ENCODE peak calls at places on chromosomes 11 and 22, in ten cellular contexts. C, A, G, X, O, N, T, Z, Q and D are unnamed samples.

GRCh38 chr11:94803491-94803890 is 35.3 kb downstream of the AMOTL1 start:
- DNase-seq in C (no peak), A (no peak), X (no peak), Z (no peak), O (no peak), G (no peak), N (no peak), Q (no peak), T (no peak), D (no peak)

GRCh38 chr22:19291580-19292261 is at the start of gene CLTCL1:
- DNase-seq in T (no peak), Z (peak), N (peak), O (peak), X (peak), C (peak), G (peak), A (peak), Q (peak), D (peak)

GRCh38 chr22:37014835-37015586 is 4.2 kb downstream of the TST start:
- DNase-seq in X (no peak), T (no peak), N (peak), Q (no peak), A (peak), Z (no peak), C (peak), G (no peak), O (no peak), D (no peak)

GRCh38 chr22:42365337-42365865 is 66.8 kb downstream of the NFAM1 start:
- DNase-seq in T (no peak), Z (no peak), C (no peak), O (no peak), A (peak), Q (no peak), X (no peak), G (no peak), N (no peak), D (no peak)

GRCh38 chr11:8311366-8311765 is 47.7 kb upstream of the LMO1 start:
- DNase-seq in A (no peak), X (no peak), G (no peak), Z (no peak), Q (no peak), N (no peak), T (no peak), C (no peak), O (no peak), D (no peak)

GRCh38 chr11:95138448-95138847 is 48.8 kb downstream of the ENDOD1 start:
- DNase-seq in X (no peak), C (no peak), G (no peak), A (no peak), N (peak), Q (no peak), O (no peak), T (no peak), Z (no peak), D (no peak)

GRCh38 chr11:110029714-110030113 is 63.5 kb upstream of the ZC3H12C start:
- DNase-seq in A (no peak), C (no peak), Q (no peak), T (no peak), G (no peak), N (no peak), X (no peak), O (no peak), Z (no peak), D (no peak)

GRCh38 chr11:2825886-2826678 is 59.5 kb downstream of the CDKN1C start:
- DNase-seq in Q (peak), N (peak), Z (no peak), T (peak), O (peak), C (peak), X (peak), G (peak), A (no peak), D (peak)

GRCh38 chr11:64006468-64006867 is 20.2 kb downstream of the OTUB1 start:
- DNase-seq in T (no peak), O (no peak), C (no peak), Q (no peak), N (no peak), G (no peak), A (no peak), X (no peak), Z (no peak), D (no peak)

GRCh38 chr11:132064987-132065620 is 694.7 kb downstream of the NTM start:
- DNase-seq in X (no peak), G (peak), C (no peak), A (no peak), O (peak), T (peak), N (peak), Q (no peak), Z (no peak), D (peak)

GRCh38 chr11:67015048-67015447 is 7.9 kb upstream of the SYT12 start:
- DNase-seq in N (no peak), A (no peak), T (no peak), O (no peak), X (no peak), G (no peak), Z (no peak), Q (no peak), C (no peak), D (no peak)

GRCh38 chr11:44823920-44824704 is 97.3 kb downstream of the TSPAN18 start:
- DNase-seq in N (no peak), X (no peak), Q (peak), G (no peak), O (no peak), C (no peak), Z (no peak), T (no peak), A (peak), D (no peak)

GRCh38 chr11:16783321-16783801 is 44.9 kb downstream of the C11orf58 start:
- DNase-seq in Q (no peak), A (no peak), X (no peak), O (no peak), T (no peak), C (no peak), N (no peak), G (no peak), Z (no peak), D (no peak)